ENCODE peak calls at places on chromosomes 6 and 20, in four cellular contexts. W is hepatocyte, L is neural progenitor cell, R is heart right ventricle. A is an unnamed sample.

GRCh38 chr20:8246153-8246552 is 114.1 kb downstream of the PLCB1 start:
- DNase-seq in R (no peak), L (no peak), W (no peak), A (no peak)

GRCh38 chr6:2103644-2104523 is 141.5 kb downstream of the GMDS start:
- DNase-seq in R (no peak), W (peak; percentile 48), L (no peak), A (no peak)

GRCh38 chr6:15337584-15337981 is 91.7 kb downstream of the JARID2 start:
- DNase-seq in W (no peak), L (peak; percentile 27), R (no peak), A (no peak)

GRCh38 chr6:153976921-153977693 is 61.9 kb upstream of the OPRM1 start:
- DNase-seq in L (no peak), W (no peak), R (no peak), A (no peak)

GRCh38 chr6:30903236-30903635 is 4.8 kb upstream of the GTF2H4 start:
- DNase-seq in L (no peak), W (no peak), R (no peak), A (no peak)

GRCh38 chr6:71250050-71250689 is 38.4 kb upstream of the OGFRL1 start:
- DNase-seq in L (no peak), R (peak; percentile 29), W (no peak), A (no peak)

GRCh38 chr6:66599541-66599940 is 892.5 kb upstream of the EYS start:
- DNase-seq in L (no peak), W (no peak), R (no peak), A (no peak)

GRCh38 chr6:130466744-130467052 is 100.9 kb downstream of the TMEM200A start:
- DNase-seq in L (no peak), W (no peak), R (no peak), A (no peak)

GRCh38 chr6:125367036-125367782 is 65.4 kb upstream of the HDDC2 start:
- DNase-seq in L (no peak), W (no peak), R (no peak), A (no peak)

GRCh38 chr6:166908812-166909211 is 47.5 kb downstream of the RNASET2 start:
- DNase-seq in R (no peak), L (no peak), W (no peak), A (no peak)

GRCh38 chr20:8007490-8007889 is 12.1 kb downstream of the TMX4 start:
- DNase-seq in L (no peak), R (no peak), W (no peak), A (no peak)

GRCh38 chr6:31535538-31536324 is 6.1 kb downstream of the DDX39B start:
- DNase-seq in L (no peak), W (no peak), R (no peak), A (no peak)

GRCh38 chr6:128068110-128068460 is 167.2 kb upstream of the THEMIS start:
- DNase-seq in R (peak; percentile 28), L (no peak), W (no peak), A (no peak)

GRCh38 chr6:156697224-156697623 is 80.0 kb upstream of the ARID1B start:
- DNase-seq in L (no peak), R (no peak), W (no peak), A (no peak)

GRCh38 chr6:52576392-52577021 is 353 bp downstream of the TRAM2 start:
- DNase-seq in R (peak; percentile 67), L (peak; percentile 83), W (peak; percentile 88), A (peak; percentile 70)

GRCh38 chr6:163600331-163600730 is 185.8 kb downstream of the QKI start:
- DNase-seq in R (no peak), W (no peak), L (no peak), A (no peak)

GRCh38 chr6:112990971-112991370 is 643.8 kb downstream of the RFPL4B start:
- DNase-seq in R (no peak), W (no peak), L (no peak), A (no peak)

GRCh38 chr20:1800777-1801176 is 94.4 kb upstream of the SIRPA start:
- DNase-seq in R (no peak), W (no peak), L (peak; percentile 19), A (no peak)

GRCh38 chr20:3172933-3173581 is at the start of gene LZTS3:
- DNase-seq in L (peak; percentile 93), W (peak; percentile 93), R (peak; percentile 76), A (peak; percentile 84)

GRCh38 chr20:44695295-44696230 is 19.6 kb upstream of the CCN5 start:
- DNase-seq in W (no peak), R (no peak), L (no peak), A (no peak)

GRCh38 chr6:20946037-20946436 is 411.8 kb downstream of the CDKAL1 start:
- DNase-seq in W (no peak), R (no peak), L (no peak), A (no peak)

GRCh38 chr6:145274083-145274482 is 461.2 kb downstream of the EPM2A start:
- DNase-seq in R (no peak), W (no peak), L (no peak), A (no peak)

GRCh38 chr6:135905604-135906300 is 54.3 kb downstream of the PDE7B start:
- DNase-seq in R (no peak), W (no peak), L (peak; percentile 16), A (no peak)

GRCh38 chr20:44746367-44747165 is 901 bp downstream of the KCNK15 start:
- DNase-seq in L (no peak), R (no peak), W (no peak), A (no peak)

GRCh38 chr6:152952866-152953509 is 29.9 kb downstream of the FBXO5 start:
- DNase-seq in R (no peak), L (peak; percentile 37), W (peak; percentile 26), A (no peak)

GRCh38 chr6:3284436-3284876 is 25.7 kb downstream of the PSMG4 start:
- DNase-seq in R (no peak), W (no peak), L (no peak), A (peak; percentile 27)

GRCh38 chr6:128632131-128632530 is 111.7 kb upstream of the PTPRK start:
- DNase-seq in W (peak; percentile 8), R (no peak), L (no peak), A (no peak)

GRCh38 chr6:24009319-24009718 is 116.7 kb upstream of the NRSN1 start:
- DNase-seq in R (no peak), L (peak; percentile 86), W (no peak), A (no peak)

GRCh38 chr20:3786665-3787639 is at the start of gene CENPB:
- DNase-seq in L (peak; percentile 95), W (peak; percentile 95), R (peak; percentile 90), A (peak; percentile 92)

GRCh38 chr20:50409495-50409894 is 100.7 kb upstream of the PTPN1 start:
- DNase-seq in R (no peak), W (peak; percentile 33), L (no peak), A (peak; percentile 69)

GRCh38 chr6:42166444-42167141 is 6.6 kb upstream of the GUCA1A start:
- DNase-seq in L (peak; percentile 87), W (peak; percentile 85), R (peak; percentile 63), A (peak; percentile 49)

GRCh38 chr6:41386594-41386993 is 51.2 kb downstream of the NCR2 start:
- DNase-seq in W (no peak), R (no peak), L (no peak), A (no peak)

GRCh38 chr20:59770270-59770669 is 163.2 kb downstream of the SYCP2 start:
- DNase-seq in R (no peak), L (peak; percentile 23), W (no peak), A (no peak)

GRCh38 chr20:59772373-59772705 is 161.1 kb downstream of the SYCP2 start:
- DNase-seq in R (no peak), L (no peak), W (no peak), A (no peak)

GRCh38 chr20:59772931-59773913 is 160.2 kb downstream of the SYCP2 start:
- DNase-seq in R (no peak), W (no peak), L (no peak), A (no peak)

GRCh38 chr20:59771506-59772372 is 161.7 kb downstream of the SYCP2 start:
- DNase-seq in R (peak; percentile 32), W (no peak), L (no peak), A (no peak)

DNA sequence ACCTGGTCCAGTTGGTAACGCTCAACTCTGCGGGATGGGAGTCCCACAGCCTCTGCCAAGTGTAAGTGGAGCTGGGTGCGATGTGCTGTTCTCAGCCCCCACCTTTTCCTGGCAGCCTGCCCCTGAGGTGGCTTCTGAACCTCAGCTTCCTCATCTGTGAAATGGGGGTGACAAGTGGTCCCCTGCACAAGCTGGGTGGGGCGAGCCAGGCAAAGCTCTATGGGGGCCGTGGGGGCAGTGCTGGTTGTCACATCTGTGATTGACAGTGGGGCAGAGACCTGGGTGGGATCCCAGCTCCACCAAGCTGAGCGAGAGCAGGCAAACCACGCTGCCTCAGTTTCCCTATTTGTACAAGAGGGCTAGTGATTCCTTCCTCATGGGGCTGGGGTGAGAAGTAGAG is 162.6 kb downstream of the SYCP2 start:
- DNase-seq in W (no peak), R (no peak), L (no peak), A (no peak)
- H3K36me3 ChIP-seq in W (no peaks in the 10 kb centered on the region), R (no peaks in the 10 kb centered on the region), L (no peaks in the 10 kb centered on the region), A (no peaks in the 10 kb centered on the region)

DNA sequence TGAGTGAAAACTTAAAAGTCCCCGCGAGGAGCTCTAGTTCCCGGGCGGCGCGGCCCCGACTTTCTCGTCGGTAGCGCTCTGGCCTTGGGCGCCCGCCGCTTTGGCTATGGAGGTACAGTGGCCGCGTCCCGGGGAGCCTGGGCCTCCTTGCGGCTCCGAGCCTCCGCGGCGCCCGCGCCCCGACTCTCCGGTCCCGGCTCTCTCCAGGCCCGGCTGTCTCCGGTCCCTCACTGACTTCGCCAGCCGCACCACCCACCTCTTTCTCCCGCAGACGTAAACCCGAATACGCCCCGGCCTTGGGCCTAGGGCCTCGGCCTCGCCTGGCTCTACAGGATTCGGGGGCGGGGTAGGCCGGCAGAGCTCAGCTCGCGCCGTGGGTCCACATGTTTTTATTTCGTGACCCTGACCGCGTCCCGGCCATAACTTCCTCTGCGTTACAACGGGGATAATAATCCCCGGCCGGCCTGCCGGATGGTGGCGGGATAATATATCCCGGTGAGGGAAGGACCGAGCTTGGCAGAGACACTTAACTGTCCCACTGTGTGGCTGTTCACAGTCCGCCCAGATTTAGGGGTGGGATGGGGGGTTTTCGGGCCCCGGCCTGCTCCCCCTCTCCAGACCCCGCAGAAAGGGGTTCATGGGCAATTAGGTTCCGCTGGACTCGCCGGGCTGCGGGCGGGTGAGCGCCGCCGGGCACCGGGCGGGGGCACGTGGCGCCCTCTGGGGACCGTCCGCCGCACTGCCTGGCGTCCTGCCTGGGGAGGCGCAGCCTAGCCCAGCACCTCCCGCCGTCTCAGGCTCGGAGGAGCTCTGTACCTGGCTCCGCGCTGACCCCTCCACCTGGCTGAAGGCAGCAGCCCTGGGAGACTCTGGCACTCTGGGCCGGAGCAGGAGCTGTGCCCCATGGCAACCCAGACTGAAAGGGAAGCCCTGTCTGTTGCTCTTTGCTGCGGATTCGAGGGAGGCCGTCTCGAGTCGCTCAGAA is 10.1 kb upstream of the TBX18 start:
- DNase-seq in W (peak; percentile 76), L (peak; percentile 80), R (peak; percentile 15), A (no peak)
- H3K27me3 ChIP-seq in W (peaks cover 100% of the 10 kb centered on the region), L (peaks cover 100% of the 10 kb centered on the region), R (peaks cover 86% of the 10 kb centered on the region), A (peaks cover 20% of the 10 kb centered on the region)

GRCh38 chr6:121437861-121438651 is 2.6 kb downstream of the GJA1 start:
- DNase-seq in R (peak; percentile 30), L (peak; percentile 78), W (peak; percentile 26), A (peak; percentile 46)
- H3K36me3 ChIP-seq in R (no peaks in the 10 kb centered on the region), L (peaks cover 2% of the 10 kb centered on the region), W (no peaks in the 10 kb centered on the region), A (no peaks in the 10 kb centered on the region)

GRCh38 chr20:36093804-36094145 is 60.8 kb upstream of the EPB41L1 start:
- DNase-seq in L (no peak), W (no peak), R (no peak), A (no peak)

GRCh38 chr20:36091561-36092423 is 62.7 kb upstream of the EPB41L1 start:
- DNase-seq in L (peak; percentile 91), R (no peak), W (no peak), A (no peak)

GRCh38 chr20:36094497-36094896 is 60.0 kb upstream of the EPB41L1 start:
- DNase-seq in R (peak; percentile 42), W (no peak), L (peak; percentile 35), A (peak; percentile 27)

GRCh38 chr20:36092424-36093024 is 62.0 kb upstream of the EPB41L1 start:
- DNase-seq in L (peak; percentile 84), W (peak; percentile 69), R (no peak), A (peak; percentile 23)

GRCh38 chr20:36093025-36093803 is 61.3 kb upstream of the EPB41L1 start:
- DNase-seq in W (peak; percentile 72), L (peak; percentile 41), R (peak; percentile 47), A (peak; percentile 34)
- H3K27me3 ChIP-seq in W (peaks cover 4% of the 10 kb centered on the region), L (peaks cover 77% of the 10 kb centered on the region), R (peaks cover 5% of the 10 kb centered on the region), A (no peaks in the 10 kb centered on the region)